ENCODE peak calls at places on chromosomes 4 and X, in six cellular contexts. M is AG08396, Y is Kasumi-1, T is PC-9, C is memory B cell, K is HS-5. L is an unnamed sample.

GRCh38 chrX:73668779-73669178 is 105.8 kb downstream of the CHIC1 start:
- DNase-seq in M (no peak), T (no peak), Y (no peak), C (no peak), K (no peak), L (no peak)

GRCh38 chrX:65706041-65706828 is 38.8 kb downstream of the MSN start:
- DNase-seq in K (peak), Y (no peak), T (peak), M (peak), C (no peak), L (peak)

GRCh38 chr4:102843273-102843672 is 15.9 kb upstream of the UBE2D3 start:
- DNase-seq in C (no peak), K (no peak), Y (no peak), T (no peak), M (no peak), L (no peak)

GRCh38 chr4:101615652-101616051 is 174.9 kb upstream of the BANK1 start:
- DNase-seq in T (no peak), K (no peak), M (no peak), Y (no peak), C (no peak), L (no peak)

GRCh38 chr4:161894493-161895167 is 269.2 kb downstream of the FSTL5 start:
- DNase-seq in K (no peak), T (no peak), C (no peak), Y (no peak), M (no peak), L (no peak)

GRCh38 chr4:55753856-55754255 is 65.7 kb upstream of the EXOC1L start:
- DNase-seq in M (no peak), T (no peak), Y (no peak), C (no peak), K (no peak), L (no peak)

GRCh38 chr4:54440394-54441223 is 211.5 kb downstream of the PDGFRA start:
- DNase-seq in T (no peak), C (no peak), M (peak), K (peak), Y (peak), L (no peak)

GRCh38 chr4:29153642-29154041 is 1566.5 kb upstream of the PCDH7 start:
- DNase-seq in T (no peak), Y (peak), K (no peak), M (no peak), C (no peak), L (no peak)

GRCh38 chr4:37628977-37629609 is 57.1 kb downstream of the RELL1 start:
- DNase-seq in M (peak), T (peak), Y (no peak), K (peak), C (no peak), L (no peak)

GRCh38 chrX:22538581-22538980 is 265.9 kb downstream of the CBLL2 start:
- DNase-seq in M (no peak), C (no peak), T (no peak), Y (no peak), K (no peak), L (no peak)

GRCh38 chr4:155935389-155935986 is 18.2 kb downstream of the CTSO start:
- DNase-seq in K (no peak), M (no peak), C (no peak), T (no peak), Y (no peak), L (no peak)

GRCh38 chr4:173360587-173361221 is 10.1 kb upstream of the SAP30 start:
- DNase-seq in K (no peak), M (peak), T (no peak), C (no peak), Y (peak), L (no peak)

GRCh38 chr4:182261651-182262223 is 18.5 kb downstream of the TENM3 start:
- DNase-seq in K (no peak), M (no peak), T (no peak), C (no peak), Y (no peak), L (no peak)

GRCh38 chr4:137180349-137180748 is 351.9 kb downstream of the PCDH18 start:
- DNase-seq in Y (no peak), M (no peak), T (no peak), C (no peak), K (no peak), L (no peak)

GRCh38 chr4:134645778-134646177 is 444.2 kb upstream of the PABPC4L start:
- DNase-seq in Y (no peak), C (no peak), K (no peak), T (no peak), M (no peak), L (no peak)

GRCh38 chr4:140556372-140557085 is 12.2 kb downstream of the UCP1 start:
- DNase-seq in M (no peak), Y (no peak), C (no peak), T (no peak), K (no peak), L (peak)

GRCh38 chr4:109662786-109663185 is 40.5 kb downstream of the CASP6 start:
- DNase-seq in M (no peak), T (no peak), K (no peak), C (no peak), Y (no peak), L (no peak)

GRCh38 chrX:131901581-131901980 is 121.5 kb upstream of the STK26 start:
- DNase-seq in C (no peak), M (no peak), T (no peak), K (no peak), Y (no peak), L (no peak)

GRCh38 chrX:35016051-35016450 is 73.5 kb downstream of the FAM47B start:
- DNase-seq in C (no peak), M (no peak), T (no peak), Y (no peak), K (no peak), L (no peak)

GRCh38 chrX:1719270-1719669 is 104.4 kb downstream of the ASMT start:
- DNase-seq in M (no peak), C (no peak), Y (no peak), K (no peak), T (no peak), L (no peak)

L was measured in T-helper 22 cell.